ENCODE peak calls at places on chromosome X, in seven cellular contexts. A, F, K, I, L, Q and H are unnamed samples.

GRCh38 chrX:12113321-12113720 is 25.0 kb upstream of the FRMPD4 start:
- DNase-seq in K (no peak), L (no peak), Q (no peak), F (no peak), A (no peak), I (no peak), H (no peak)

GRCh38 chrX:13430136-13430827 is 110.4 kb upstream of the ATXN3L start:
- DNase-seq in A (no peak), F (no peak), K (no peak), I (no peak), L (no peak), Q (no peak), H (no peak)

GRCh38 chrX:124594017-124594651 is 247.8 kb downstream of the SH2D1A start:
- DNase-seq in K (no peak), Q (no peak), I (no peak), A (no peak), F (peak; percentile 22), L (no peak), H (no peak)

GRCh38 chrX:17580529-17581155 is 156.7 kb upstream of the SCML1 start:
- DNase-seq in L (peak; percentile 35), Q (no peak), A (no peak), I (no peak), K (peak; percentile 54), F (peak; percentile 61), H (peak; percentile 16)

GRCh38 chrX:100593142-100593541 is 8.4 kb downstream of the TNMD start:
- DNase-seq in I (no peak), K (no peak), L (no peak), A (no peak), Q (no peak), F (no peak), H (no peak)

GRCh38 chrX:3598696-3599095 is 114.8 kb downstream of the PRKX start:
- DNase-seq in A (no peak), L (no peak), I (no peak), Q (no peak), F (no peak), K (no peak), H (no peak)

GRCh38 chrX:40096395-40097091 is 1.2 kb downstream of the BCOR start:
- DNase-seq in I (peak; percentile 63), F (no peak), K (peak; percentile 66), Q (peak; percentile 53), L (no peak), A (peak; percentile 60), H (no peak)

GRCh38 chrX:80513620-80514019 is 93.4 kb downstream of the TENT5D start:
- DNase-seq in A (no peak), K (no peak), I (no peak), F (no peak), Q (no peak), L (no peak), H (no peak)

GRCh38 chrX:113370001-113370400 is 529.4 kb upstream of the AMOT start:
- DNase-seq in F (no peak), L (no peak), Q (no peak), I (no peak), K (peak; percentile 1), A (no peak), H (no peak)

GRCh38 chrX:48002929-48003328 is 860 bp downstream of the ZNF182 start:
- DNase-seq in Q (no peak), K (no peak), F (no peak), I (no peak), A (no peak), L (no peak), H (no peak)

GRCh38 chrX:38754102-38754790 is 47.0 kb upstream of the MID1IP1 start:
- DNase-seq in F (peak; percentile 10), I (no peak), A (no peak), K (peak; percentile 60), Q (peak; percentile 48), L (peak; percentile 6), H (peak; percentile 38)

GRCh38 chrX:38563006-38563405 is 1.7 kb downstream of the TSPAN7 start:
- DNase-seq in I (no peak), Q (no peak), K (no peak), F (no peak), L (no peak), A (no peak), H (no peak)

GRCh38 chrX:41382699-41383645 is 49.0 kb downstream of the DDX3X start:
- DNase-seq in L (no peak), Q (no peak), I (no peak), F (peak; percentile 35), A (no peak), K (no peak), H (no peak)

GRCh38 chrX:43676960-43677582 is 21.0 kb downstream of the MAOA start:
- DNase-seq in L (no peak), I (no peak), A (no peak), K (no peak), F (no peak), Q (no peak), H (no peak)

GRCh38 chrX:131845771-131846170 is 177.3 kb upstream of the STK26 start:
- DNase-seq in K (no peak), Q (no peak), A (no peak), L (no peak), F (no peak), I (no peak), H (no peak)

GRCh38 chrX:21656587-21657317 is 1.4 kb downstream of the KLHL34 start:
- DNase-seq in F (no peak), A (no peak), I (no peak), L (no peak), K (no peak), Q (no peak), H (no peak)

GRCh38 chrX:123184858-123185251 is 777 bp downstream of the GRIA3 start:
- DNase-seq in I (no peak), F (no peak), A (no peak), K (peak; percentile 38), Q (no peak), L (no peak), H (no peak)
- H3K4me3 ChIP-seq in I (no peak overlapping the region), F (peak overlapping the region; percentile 56), A (peak overlapping the region; percentile 26), K (peak overlapping the region; percentile 52), Q (no peak overlapping the region), L (peak overlapping the region; percentile 66), H (peak overlapping the region; percentile 38)

GRCh38 chrX:79367907-79368306 is 773 bp upstream of the ITM2A start:
- DNase-seq in K (no peak), A (no peak), Q (peak; percentile 19), F (no peak), L (no peak), I (no peak), H (no peak)

GRCh38 chrX:79364306-79364705 is 2.8 kb downstream of the ITM2A start:
- DNase-seq in I (no peak), A (no peak), F (no peak), K (no peak), L (no peak), Q (no peak), H (no peak)

GRCh38 chrX:79365591-79365990 is 1.5 kb downstream of the ITM2A start:
- DNase-seq in L (no peak), K (no peak), F (no peak), A (no peak), Q (no peak), I (no peak), H (no peak)

GRCh38 chrX:79366888-79367749 is at the start of gene ITM2A:
- DNase-seq in L (no peak), I (peak; percentile 34), F (no peak), K (peak; percentile 32), A (peak; percentile 46), Q (peak; percentile 51), H (no peak)

DNA sequence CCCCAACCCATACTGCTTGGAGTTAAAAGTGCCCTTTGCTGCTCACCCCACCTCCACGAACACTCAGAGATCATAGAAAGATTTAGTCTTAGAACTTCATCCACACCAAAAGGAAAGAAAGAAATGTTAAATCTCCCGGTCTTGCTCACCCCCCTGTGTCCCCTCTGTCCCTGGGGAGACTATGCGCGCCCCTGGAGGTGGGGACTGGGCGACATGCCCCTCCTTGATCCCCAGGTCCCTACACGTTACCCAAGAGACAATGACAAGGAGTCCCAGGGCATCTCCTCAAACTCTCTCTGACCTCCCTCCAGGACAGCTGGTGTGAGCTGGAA is 612 bp downstream of the ITM2A start:
- DNase-seq in A (no peak), I (no peak), F (no peak), L (no peak), Q (no peak), K (no peak), H (no peak)
- H3K4me3 ChIP-seq in A (peak overlapping the region; percentile 38), I (peak overlapping the region; percentile 34), F (peak overlapping the region; percentile 31), L (no peak overlapping the region), Q (peak overlapping the region; percentile 75), K (peak overlapping the region; percentile 30), H (peak overlapping the region; percentile 25)

GRCh38 chrX:78944351-78944750 is 840 bp upstream of the P2RY10 start:
- DNase-seq in A (no peak), Q (no peak), K (no peak), I (no peak), L (no peak), F (no peak), H (no peak)

GRCh38 chrX:78946178-78946896 is 1.1 kb downstream of the P2RY10 start:
- DNase-seq in A (no peak), K (no peak), L (no peak), Q (peak; percentile 10), I (no peak), F (no peak), H (no peak)

GRCh38 chrX:78950157-78950556 is 5.0 kb downstream of the P2RY10 start:
- DNase-seq in A (no peak), L (no peak), K (no peak), F (no peak), Q (no peak), I (no peak), H (no peak)

GRCh38 chrX:78945186-78945912 is at the start of gene P2RY10:
- DNase-seq in F (no peak), I (no peak), K (no peak), A (no peak), L (no peak), Q (peak; percentile 85), H (no peak)
- H3K4me3 ChIP-seq in F (no peak within 1 kb of the TSS), I (no peak within 1 kb of the TSS), K (no peak within 1 kb of the TSS), A (no peak within 1 kb of the TSS), L (no peak within 1 kb of the TSS), Q (peak within 1 kb of the TSS; percentile 67), H (no peak within 1 kb of the TSS)

GRCh38 chrX:154020500-154021115 is 906 bp upstream of the IRAK1 start:
- DNase-seq in L (no peak), Q (no peak), A (no peak), F (no peak), I (no peak), K (no peak), H (no peak)

GRCh38 chrX:154019633-154020499 is at the start of gene IRAK1:
- DNase-seq in K (peak; percentile 51), L (no peak), A (peak; percentile 66), Q (peak; percentile 56), F (no peak), I (peak; percentile 58), H (no peak)

GRCh38 chrX:154022716-154023115 is 3.0 kb upstream of the IRAK1 start:
- DNase-seq in K (no peak), I (no peak), A (no peak), L (no peak), F (no peak), Q (no peak), H (no peak)

GRCh38 chrX:154022108-154022507 is 2.4 kb upstream of the IRAK1 start:
- DNase-seq in L (no peak), A (no peak), I (no peak), K (no peak), Q (no peak), F (no peak), H (no peak)

DNA sequence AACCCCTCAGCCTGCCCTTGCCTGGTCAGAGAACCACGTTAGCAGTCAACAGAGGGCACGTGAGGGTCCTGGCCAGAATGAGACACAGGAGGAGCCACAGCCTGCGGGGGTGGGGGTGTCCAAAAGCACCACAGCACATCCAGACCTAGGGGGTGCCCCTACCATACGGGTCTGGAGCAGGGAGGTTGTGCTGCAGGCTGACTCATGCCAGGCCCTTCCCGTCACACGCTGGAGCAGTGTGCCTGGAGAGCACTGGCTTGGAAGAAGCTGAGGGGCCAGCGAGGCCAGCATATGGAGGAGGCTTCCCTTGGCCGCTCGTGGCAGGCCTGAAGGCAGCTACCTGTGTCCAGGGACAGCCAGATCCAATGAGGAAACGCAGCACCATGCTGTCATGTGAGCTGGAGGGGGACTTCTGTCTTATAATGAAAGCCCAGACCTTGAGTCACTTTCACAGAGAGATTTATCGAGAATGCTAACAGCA is 1.5 kb upstream of the IRAK1 start:
- DNase-seq in K (no peak), A (no peak), F (no peak), L (no peak), Q (no peak), I (no peak), H (no peak)
- H3K4me3 ChIP-seq in K (no peak overlapping the region), A (no peak overlapping the region), F (no peak overlapping the region), L (no peak overlapping the region), Q (peak overlapping the region; percentile 67), I (no peak overlapping the region), H (no peak overlapping the region)